ENCODE peak calls at places on chromosomes 12 and 14, in seven cellular contexts. R is neuronal stem cell, W is H1, U is IMR-90, L is mesenchymal stem cell, T is mesendoderm, X is H9. P is an unnamed sample.
A peak's percentile ranks its signal among the peaks of the same experiment; 100 is the strongest.

GRCh38 chr14:69107407-69108003 is 45.4 kb downstream of the DCAF5 start:
- DNase-seq in X (peak; percentile 51), L (peak; percentile 73), R (no peak), U (peak; percentile 71), W (no peak), T (peak; percentile 79), P (peak; percentile 52)

GRCh38 chr12:75844985-75845384 is 186.6 kb downstream of the PHLDA1 start:
- DNase-seq in L (no peak), U (no peak), R (no peak), W (no peak), X (no peak), T (no peak), P (no peak)

GRCh38 chr14:73732006-73732405 is 17.8 kb upstream of the PNMA1 start:
- DNase-seq in T (no peak), W (no peak), L (no peak), U (no peak), X (no peak), R (no peak), P (no peak)

GRCh38 chr14:101076451-101077220 is 173.1 kb upstream of the RTL1 start:
- DNase-seq in U (no peak), T (no peak), R (no peak), X (no peak), L (no peak), W (no peak), P (no peak)

GRCh38 chr12:100661300-100661951 is 87.9 kb downstream of the GAS2L3 start:
- DNase-seq in W (no peak), L (peak; percentile 32), R (no peak), X (peak; percentile 39), T (peak; percentile 86), U (peak; percentile 49), P (peak; percentile 59)

GRCh38 chr12:27076930-27077329 is 5.4 kb downstream of the C12orf71 start:
- DNase-seq in W (no peak), T (peak; percentile 8), R (no peak), U (peak; percentile 7), X (no peak), L (no peak), P (no peak)

GRCh38 chr12:121196902-121197301 is 13.0 kb upstream of the P2RX4 start:
- DNase-seq in X (no peak), L (no peak), W (no peak), R (no peak), U (no peak), T (no peak), P (peak; percentile 38)

GRCh38 chr12:6093764-6094163 is 30.7 kb downstream of the VWF start:
- DNase-seq in R (no peak), L (no peak), U (no peak), T (no peak), X (no peak), W (no peak), P (no peak)

GRCh38 chr12:121086896-121087295 is 45.8 kb upstream of the P2RX7 start:
- DNase-seq in L (no peak), U (no peak), W (no peak), T (no peak), R (no peak), X (no peak), P (no peak)

GRCh38 chr14:105880616-105881015 is 354.2 kb downstream of the TMEM121 start:
- DNase-seq in L (no peak), T (no peak), X (no peak), U (no peak), R (no peak), W (no peak), P (no peak)

GRCh38 chr12:53067074-53067992 is 11.9 kb downstream of the SPRYD3 start:
- DNase-seq in T (no peak), W (no peak), L (no peak), U (no peak), R (no peak), X (no peak), P (no peak)

GRCh38 chr14:72810201-72810600 is 83.7 kb downstream of the DPF3 start:
- DNase-seq in U (no peak), L (no peak), T (no peak), R (no peak), X (no peak), W (no peak), P (no peak)

GRCh38 chr14:79540394-79540793 is 670.9 kb downstream of the DIO2 start:
- DNase-seq in L (no peak), X (no peak), T (no peak), U (no peak), W (no peak), R (no peak), P (peak; percentile 46)

GRCh38 chr12:3959799-3960560 is 86.8 kb upstream of the PARP11 start:
- DNase-seq in R (no peak), L (no peak), W (no peak), T (no peak), X (no peak), U (no peak), P (no peak)

GRCh38 chr12:43988838-43989560 is 153.1 kb downstream of the TMEM117 start:
- DNase-seq in T (no peak), L (no peak), R (no peak), W (no peak), U (peak; percentile 55), X (no peak), P (peak; percentile 50)

GRCh38 chr12:837548-837947 is 85.2 kb downstream of the WNK1 start:
- DNase-seq in X (no peak), W (no peak), T (no peak), L (no peak), R (no peak), U (no peak), P (no peak)
- H3K18ac ChIP-seq in X (no peak overlapping the region), W (no peak overlapping the region), T (no peak overlapping the region), L (no peak overlapping the region), R (no peak overlapping the region), U (no peak overlapping the region), P (no peak overlapping the region)

GRCh38 chr12:84058136-84058535 is 854.5 kb downstream of the SLC6A15 start:
- DNase-seq in T (peak; percentile 2), L (no peak), X (no peak), R (no peak), W (no peak), U (no peak), P (no peak)
- H2AK5ac ChIP-seq in T (no peak overlapping the region), L (no peak overlapping the region), X (no peak overlapping the region), R (no peak overlapping the region), W (no peak overlapping the region), U (no peak overlapping the region), P (no peak overlapping the region)

GRCh38 chr14:91286530-91286937 is 42.0 kb upstream of the GPR68 start:
- DNase-seq in U (peak; percentile 62), L (peak; percentile 76), R (peak; percentile 80), W (peak; percentile 65), X (peak; percentile 85), T (peak; percentile 88), P (peak; percentile 93)

GRCh38 chr14:91282954-91283645 is 38.6 kb upstream of the GPR68 start:
- DNase-seq in T (no peak), W (no peak), R (no peak), X (no peak), U (no peak), L (no peak), P (no peak)

GRCh38 chr14:91284146-91284790 is 39.8 kb upstream of the GPR68 start:
- DNase-seq in L (peak; percentile 78), W (no peak), X (no peak), U (peak; percentile 71), R (no peak), T (peak; percentile 21), P (peak; percentile 51)

GRCh38 chr14:91283666-91284065 is 39.2 kb upstream of the GPR68 start:
- DNase-seq in W (no peak), U (peak; percentile 1), X (no peak), L (no peak), T (no peak), R (no peak), P (no peak)

GRCh38 chr14:91284791-91285548 is 40.5 kb upstream of the GPR68 start:
- DNase-seq in X (no peak), L (peak; percentile 41), T (no peak), U (no peak), W (no peak), R (no peak), P (no peak)
- H3K18ac ChIP-seq in X (no peak overlapping the region), L (peak overlapping the region; percentile 14), T (no peak overlapping the region), U (no peak overlapping the region), W (no peak overlapping the region), R (no peak overlapping the region), P (peak overlapping the region; percentile 35)

GRCh38 chr14:94376108-94376975 is 12.1 kb downstream of the SERPINA1 start:
- DNase-seq in X (no peak), R (no peak), L (no peak), U (no peak), W (no peak), T (no peak), P (no peak)
- H2AK5ac ChIP-seq in X (no peak overlapping the region), R (peak overlapping the region; percentile 20), L (no peak overlapping the region), U (peak overlapping the region; percentile 16), W (no peak overlapping the region), T (no peak overlapping the region), P (no peak overlapping the region)

GRCh38 chr12:8593246-8593645 is 19.4 kb downstream of the AICDA start:
- DNase-seq in X (no peak), T (no peak), R (no peak), L (no peak), U (no peak), W (no peak), P (no peak)

GRCh38 chr12:8590842-8591545 is 21.7 kb downstream of the AICDA start:
- DNase-seq in W (no peak), U (no peak), L (no peak), T (peak; percentile 69), R (no peak), X (no peak), P (peak; percentile 16)

GRCh38 chr12:8594072-8594471 is 18.6 kb downstream of the AICDA start:
- DNase-seq in W (no peak), U (no peak), R (no peak), L (no peak), X (peak; percentile 43), T (no peak), P (peak; percentile 70)

DNA sequence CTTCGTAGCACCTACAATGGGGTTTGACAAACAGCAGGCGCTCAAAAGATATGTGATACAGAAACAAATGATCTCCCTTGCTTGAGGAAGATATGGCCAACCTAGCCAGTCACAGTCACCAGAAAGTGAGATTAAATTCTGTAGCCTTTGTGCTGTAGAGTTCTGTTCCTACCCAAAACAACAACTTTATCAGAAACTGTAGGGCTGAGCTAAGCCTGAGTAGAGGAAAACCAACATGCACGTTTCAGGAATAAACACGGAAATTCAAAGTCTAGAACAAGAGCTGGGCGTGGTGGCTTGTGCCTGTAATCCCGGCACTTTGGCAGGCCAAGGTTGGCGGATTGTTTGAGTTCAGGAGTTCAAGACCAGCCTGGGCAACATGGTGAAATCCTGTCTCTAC is 23.0 kb downstream of the AICDA start:
- DNase-seq in U (no peak), L (no peak), X (no peak), R (no peak), W (no peak), T (peak; percentile 71), P (no peak)
- H3K18ac ChIP-seq in U (no peak overlapping the region), L (no peak overlapping the region), X (no peak overlapping the region), R (no peak overlapping the region), W (no peak overlapping the region), T (no peak overlapping the region), P (no peak overlapping the region)

P was measured in trophoblast cell.